ENCODE peak calls at places on chromosomes 13 and 19, in five cellular contexts. F, O, G, J and N are unnamed samples.

GRCh38 chr13:98626298-98626940 is 49.5 kb upstream of the STK24 start:
- DNase-seq in O (no peak), J (no peak), F (no peak), G (no peak), N (no peak)

GRCh38 chr13:51330741-51331140 is 8.8 kb upstream of the SERPINE3 start:
- DNase-seq in O (no peak), G (no peak), F (peak), J (no peak), N (peak)

GRCh38 chr13:50760751-50761150 is 82.7 kb downstream of the DLEU7 start:
- DNase-seq in O (no peak), F (no peak), G (no peak), J (no peak), N (no peak)

GRCh38 chr13:81275666-81276258 is 934.8 kb upstream of the SPRY2 start:
- DNase-seq in O (no peak), G (no peak), F (no peak), J (no peak), N (no peak)

GRCh38 chr13:36848228-36848982 is 29.4 kb downstream of the RFXAP start:
- DNase-seq in O (no peak), G (no peak), F (no peak), J (no peak), N (no peak)

GRCh38 chr13:44283598-44283997 is 90.0 kb upstream of the SERP2 start:
- DNase-seq in J (no peak), F (no peak), O (no peak), G (no peak), N (no peak)

GRCh38 chr13:50085063-50085462 is 69.8 kb downstream of the KCNRG start:
- DNase-seq in O (peak), J (no peak), F (peak), G (peak), N (no peak)

GRCh38 chr13:35771898-35772297 is 295.4 kb upstream of the MAB21L1 start:
- DNase-seq in F (peak), J (no peak), G (peak), O (peak), N (no peak)

GRCh38 chr19:51253088-51253806 is 2.4 kb downstream of the SIGLECL1 start:
- DNase-seq in J (no peak), F (no peak), G (no peak), O (no peak), N (no peak)

GRCh38 chr19:55913643-55914268 is 18.4 kb downstream of the NLRP13 start:
- DNase-seq in G (peak), F (no peak), J (no peak), O (no peak), N (no peak)

GRCh38 chr13:30696278-30697176 is 38.8 kb upstream of the ALOX5AP start:
- DNase-seq in J (peak), F (no peak), O (no peak), G (no peak), N (peak)

GRCh38 chr19:10915511-10916091 is 12.8 kb downstream of the YIPF2 start:
- DNase-seq in O (peak), F (peak), G (peak), J (peak), N (no peak)

GRCh38 chr19:38183227-38183914 is 40.7 kb downstream of the DPF1 start:
- DNase-seq in J (no peak), O (no peak), F (peak), G (no peak), N (no peak)

GRCh38 chr19:7500811-7501450 is 12.1 kb upstream of the PEX11G start:
- DNase-seq in O (no peak), G (peak), F (no peak), J (peak), N (peak)

GRCh38 chr19:42942187-42942789 is 5.3 kb upstream of the PSG7 start:
- DNase-seq in G (peak), O (peak), J (no peak), F (peak), N (peak)

GRCh38 chr19:6481541-6482342 is at the start of gene DENND1C:
- DNase-seq in F (no peak), O (no peak), G (peak), J (no peak), N (peak)

GRCh38 chr13:31001647-31002046 is 69.2 kb downstream of the TEX26 start:
- DNase-seq in F (peak), J (peak), O (peak), G (no peak), N (no peak)

GRCh38 chr19:56211718-56212117 is 9.6 kb downstream of the ZSCAN5C start:
- DNase-seq in O (no peak), G (no peak), F (no peak), J (no peak), N (no peak)

GRCh38 chr19:9912551-9913236 is 23.6 kb downstream of the OLFM2 start:
- DNase-seq in J (no peak), F (no peak), O (no peak), G (no peak), N (no peak)

GRCh38 chr19:9911524-9911923 is 24.8 kb downstream of the OLFM2 start:
- DNase-seq in J (no peak), O (no peak), G (no peak), F (no peak), N (no peak)

GRCh38 chr19:9914315-9915207 is 21.8 kb downstream of the OLFM2 start:
- DNase-seq in F (peak), G (peak), O (peak), J (peak), N (peak)

GRCh38 chr19:9913237-9914000 is 22.9 kb downstream of the OLFM2 start:
- DNase-seq in J (no peak), G (no peak), O (no peak), F (no peak), N (no peak)

GRCh38 chr19:9914001-9914314 is 22.4 kb downstream of the OLFM2 start:
- DNase-seq in O (no peak), F (no peak), J (no peak), G (peak), N (no peak)
- H3K4me3 ChIP-seq in O (peak), F (peak), J (no peak), G (peak), N (peak)

GRCh38 chr19:16068696-16069259 is 7.5 kb upstream of the TPM4 start:
- DNase-seq in J (no peak), O (no peak), G (peak), F (no peak), N (no peak)
- H3K4me3 ChIP-seq in J (no peak), O (peak), G (peak), F (peak), N (no peak)

DNA sequence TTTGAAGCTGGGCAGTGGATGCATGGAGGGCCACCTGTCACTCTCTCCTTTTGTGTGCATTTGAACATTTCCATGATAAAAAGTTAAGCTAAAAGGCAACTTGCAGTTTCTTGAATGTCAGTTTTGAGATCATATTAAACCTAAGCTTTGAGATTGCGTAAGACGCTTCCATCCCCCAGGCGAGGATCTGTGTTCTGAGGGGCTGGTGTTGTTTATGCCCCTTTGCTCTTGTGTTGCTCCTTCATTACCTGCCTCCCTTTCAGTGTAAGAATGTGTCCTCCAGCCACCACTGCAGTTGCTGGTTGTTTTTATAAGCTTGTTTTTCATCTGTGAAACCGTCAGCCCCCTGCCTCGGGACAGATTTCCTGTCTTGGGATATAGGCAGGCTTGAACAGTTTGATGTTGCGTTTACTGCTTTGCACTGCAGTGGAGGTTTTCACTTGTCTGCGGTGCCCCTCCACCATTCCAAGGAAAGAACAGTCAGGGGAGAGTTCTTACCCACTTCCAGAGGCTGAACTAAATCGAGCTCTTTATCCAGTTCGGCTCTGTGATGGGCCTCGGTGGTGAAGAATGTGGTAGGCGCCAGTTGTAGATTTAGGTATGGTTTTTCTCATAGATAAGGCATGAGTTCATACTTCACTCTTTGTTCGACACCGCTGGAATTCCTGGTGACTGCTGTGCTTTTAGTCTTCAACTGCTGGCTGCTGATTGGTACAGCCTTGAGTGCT is 96.8 kb downstream of the ARHGEF7 start:
- DNase-seq in J (no peak), O (no peak), F (peak), G (no peak), N (no peak)
- H3K4me3 ChIP-seq in J (no peak), O (no peak), F (no peak), G (no peak), N (no peak)

DNA sequence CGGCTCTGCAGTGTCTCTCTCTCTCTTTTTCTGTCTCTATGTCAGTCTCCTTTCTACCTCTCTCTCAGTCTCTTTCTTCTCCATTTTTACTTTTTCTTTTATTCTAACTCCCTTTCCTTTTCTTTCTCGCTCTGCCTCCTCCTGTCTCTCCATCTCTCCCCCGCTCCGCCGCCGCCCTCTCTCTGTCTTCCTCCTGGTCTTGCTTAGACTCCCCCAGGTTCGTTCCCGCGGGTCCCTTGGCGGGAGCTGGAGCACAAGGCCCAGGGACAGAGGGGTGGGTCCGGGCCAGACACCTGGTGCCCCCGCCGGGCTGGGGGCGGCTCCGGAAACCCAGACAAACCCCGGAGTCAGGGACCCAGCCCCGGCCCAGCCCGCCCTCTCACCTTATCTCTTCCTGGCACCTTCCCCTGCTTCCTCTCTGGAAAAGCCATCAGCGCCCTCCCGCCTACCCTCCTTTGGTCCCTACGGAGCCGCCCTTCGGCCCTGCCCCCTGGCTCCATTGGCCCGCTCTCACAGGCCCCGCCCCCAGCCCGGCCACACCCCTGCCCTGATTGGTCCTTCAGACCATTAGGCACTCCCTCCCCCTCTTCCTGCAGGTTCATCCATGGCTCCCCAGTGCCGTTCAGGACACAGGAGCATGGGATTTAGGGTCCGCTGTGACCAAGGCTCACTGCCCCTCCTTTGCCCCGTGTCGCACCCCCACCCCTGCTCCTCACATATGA is 15.4 kb upstream of the NOP53 start:
- DNase-seq in J (peak), O (peak), G (peak), F (no peak), N (peak)
- H3K4me3 ChIP-seq in J (no peak), O (peak), G (peak), F (no peak), N (peak)

GRCh38 chr13:77916481-77916880 is 2.1 kb downstream of the EDNRB start:
- DNase-seq in F (no peak), O (no peak), G (no peak), J (no peak), N (no peak)

GRCh38 chr13:77909827-77910226 is 8.8 kb downstream of the EDNRB start:
- DNase-seq in G (no peak), J (no peak), O (no peak), F (no peak), N (no peak)

GRCh38 chr13:77918391-77919261 is at the start of gene EDNRB:
- DNase-seq in F (peak), J (peak), O (peak), G (no peak), N (no peak)

GRCh38 chr13:77919351-77920294 is 992 bp upstream of the EDNRB start:
- DNase-seq in F (peak), O (no peak), G (no peak), J (peak), N (no peak)

GRCh38 chr13:77915676-77916075 is 3.0 kb downstream of the EDNRB start:
- DNase-seq in J (no peak), O (no peak), G (no peak), F (no peak), N (no peak)
- H3K4me3 ChIP-seq in J (no peak), O (no peak), G (no peak), F (no peak), N (no peak)

GRCh38 chr19:1286451-1286858 is 782 bp downstream of the EFNA2 start:
- DNase-seq in F (no peak), J (no peak), O (no peak), G (no peak), N (no peak)
- H3K4me3 ChIP-seq in F (no peak), J (no peak), O (no peak), G (no peak), N (no peak)